ENCODE peak calls at places on chromosomes 6 and 20, in seven cellular contexts. J, K, R, P, I, X and O are unnamed samples.

GRCh38 chr6:90374201-90374600 is 77.6 kb upstream of the BACH2 start:
- DNase-seq in P (no peak), I (no peak), J (no peak), R (no peak), X (no peak), K (no peak), O (no peak)

GRCh38 chr20:4167261-4168004 is 152.1 kb upstream of the RNF24 start:
- DNase-seq in X (no peak), K (no peak), J (no peak), I (no peak), R (no peak), P (no peak), O (no peak)

GRCh38 chr6:142566628-142567396 is 265.0 kb downstream of the ADGRG6 start:
- DNase-seq in P (peak; percentile 20), K (peak; percentile 75), J (peak; percentile 84), R (peak; percentile 78), X (peak; percentile 47), I (no peak), O (peak; percentile 59)

GRCh38 chr6:352896-353470 is 38.6 kb upstream of the IRF4 start:
- DNase-seq in P (no peak), K (no peak), J (peak; percentile 43), X (no peak), R (no peak), I (no peak), O (no peak)

GRCh38 chr6:134902074-134902861 is 47.6 kb downstream of the ALDH8A1 start:
- DNase-seq in P (no peak), I (no peak), X (no peak), J (peak; percentile 80), K (no peak), R (peak; percentile 18), O (no peak)

GRCh38 chr20:7220755-7221154 is 453.3 kb downstream of the BMP2 start:
- DNase-seq in X (no peak), I (no peak), P (no peak), J (no peak), K (no peak), R (no peak), O (no peak)

GRCh38 chr6:70672549-70672948 is 4.9 kb downstream of the SMAP1 start:
- DNase-seq in R (no peak), X (no peak), K (no peak), I (no peak), J (no peak), P (no peak), O (no peak)

GRCh38 chr6:11702039-11702795 is 76.4 kb downstream of the ADTRP start:
- DNase-seq in R (peak; percentile 86), P (peak; percentile 63), J (no peak), K (no peak), I (no peak), X (peak; percentile 65), O (no peak)

GRCh38 chr20:61523145-61523544 is 271.1 kb downstream of the CDH4 start:
- DNase-seq in I (no peak), X (no peak), P (no peak), K (no peak), J (no peak), R (no peak), O (no peak)

GRCh38 chr20:49288784-49289696 is 11.2 kb upstream of the ZNFX1 start:
- DNase-seq in K (no peak), X (no peak), P (no peak), J (peak; percentile 30), R (no peak), I (no peak), O (no peak)

GRCh38 chr6:140138311-140138994 is 764.0 kb upstream of the CITED2 start:
- DNase-seq in R (no peak), J (peak; percentile 1), P (no peak), I (no peak), X (no peak), K (no peak), O (no peak)

GRCh38 chr6:167093922-167094432 is 28.9 kb upstream of the CCR6 start:
- DNase-seq in I (peak; percentile 94), P (no peak), R (peak; percentile 5), K (no peak), X (no peak), J (no peak), O (peak; percentile 27)

GRCh38 chr20:4937422-4938319 is 63.6 kb downstream of the SLC23A2 start:
- DNase-seq in K (no peak), I (no peak), P (no peak), J (no peak), X (peak; percentile 59), R (no peak), O (no peak)

GRCh38 chr6:157283330-157283898 is 39.9 kb downstream of the TMEM242 start:
- DNase-seq in K (no peak), R (peak; percentile 8), P (no peak), X (no peak), J (no peak), I (no peak), O (no peak)

GRCh38 chr6:95243091-95243490 is 334.2 kb upstream of the MANEA start:
- DNase-seq in X (peak; percentile 36), K (no peak), P (no peak), J (no peak), I (no peak), R (no peak), O (no peak)

GRCh38 chr20:32870985-32871384 is 12.3 kb downstream of the EFCAB8 start:
- DNase-seq in P (no peak), R (no peak), I (no peak), X (no peak), K (no peak), J (no peak), O (no peak)

GRCh38 chr6:163996491-163996890 is 582.0 kb downstream of the QKI start:
- DNase-seq in R (no peak), I (no peak), P (no peak), X (no peak), J (no peak), K (no peak), O (no peak)

GRCh38 chr20:50416930-50417329 is 93.3 kb upstream of the PTPN1 start:
- DNase-seq in R (no peak), J (no peak), X (no peak), P (no peak), K (no peak), I (no peak), O (no peak)

GRCh38 chr6:130505808-130506207 is 140.0 kb downstream of the TMEM200A start:
- DNase-seq in I (no peak), R (no peak), X (no peak), J (no peak), K (no peak), P (peak; percentile 24), O (no peak)

GRCh38 chr6:130494745-130495144 is 128.9 kb downstream of the TMEM200A start:
- DNase-seq in I (no peak), J (no peak), K (no peak), R (peak; percentile 25), P (no peak), X (peak; percentile 67), O (no peak)

GRCh38 chr6:130503146-130503545 is 137.3 kb downstream of the TMEM200A start:
- DNase-seq in K (no peak), R (peak; percentile 78), I (no peak), X (peak; percentile 71), P (peak; percentile 68), J (peak; percentile 21), O (no peak)

GRCh38 chr6:130500693-130501092 is 134.9 kb downstream of the TMEM200A start:
- DNase-seq in J (peak; percentile 7), I (no peak), R (peak; percentile 88), P (peak; percentile 89), K (no peak), X (peak; percentile 77), O (no peak)
- H3K4me3 ChIP-seq in J (no peak overlapping the region), I (no peak overlapping the region), R (peak overlapping the region; percentile 51), P (no peak overlapping the region), K (no peak overlapping the region), X (no peak overlapping the region), O (no peak overlapping the region)

GRCh38 chr20:35314460-35315198 is 22.4 kb upstream of the FAM83C start:
- DNase-seq in X (no peak), I (no peak), K (no peak), P (peak; percentile 59), R (no peak), J (no peak), O (no peak)

GRCh38 chr20:35311822-35312221 is 19.6 kb upstream of the FAM83C start:
- DNase-seq in K (no peak), J (no peak), R (no peak), I (no peak), P (no peak), X (no peak), O (no peak)

GRCh38 chr20:35311409-35311808 is 19.2 kb upstream of the FAM83C start:
- DNase-seq in X (peak; percentile 77), J (peak; percentile 58), P (peak; percentile 64), K (peak; percentile 37), I (no peak), R (peak; percentile 66), O (no peak)

GRCh38 chr20:35315199-35316020 is 23.2 kb upstream of the FAM83C start:
- DNase-seq in R (peak; percentile 61), P (no peak), X (peak; percentile 58), K (no peak), J (no peak), I (no peak), O (no peak)

GRCh38 chr20:35312348-35312747 is 20.1 kb upstream of the FAM83C start:
- DNase-seq in X (peak; percentile 96), P (peak; percentile 93), I (no peak), R (peak; percentile 92), J (peak; percentile 86), K (peak; percentile 39), O (no peak)
- H3K4me1 ChIP-seq in X (peaks cover 34% of the 10 kb centered on the region), P (peaks cover 65% of the 10 kb centered on the region), I (no peaks in the 10 kb centered on the region), R (peaks cover 73% of the 10 kb centered on the region), J (peaks cover 3% of the 10 kb centered on the region), K (peaks cover 16% of the 10 kb centered on the region), O (no peaks in the 10 kb centered on the region)

GRCh38 chr20:36546111-36546736 is 4.9 kb downstream of the MYL9 start:
- DNase-seq in I (peak; percentile 66), P (no peak), X (no peak), K (no peak), J (no peak), R (no peak), O (no peak)

GRCh38 chr20:36542019-36542488 is 735 bp downstream of the MYL9 start:
- DNase-seq in J (peak; percentile 83), X (peak; percentile 70), I (peak; percentile 61), K (peak; percentile 66), P (no peak), R (peak; percentile 80), O (no peak)

GRCh38 chr20:36543187-36544133 is 2.1 kb downstream of the MYL9 start:
- DNase-seq in K (no peak), R (peak; percentile 92), J (no peak), X (peak; percentile 83), I (peak; percentile 67), P (peak; percentile 64), O (no peak)

GRCh38 chr20:36542516-36543186 is 1.3 kb downstream of the MYL9 start:
- DNase-seq in P (no peak), R (no peak), J (no peak), I (peak; percentile 54), X (no peak), K (no peak), O (no peak)

GRCh38 chr20:36544134-36545018 is 3.1 kb downstream of the MYL9 start:
- DNase-seq in X (peak; percentile 68), K (no peak), I (peak; percentile 65), J (peak; percentile 30), R (peak; percentile 89), P (peak; percentile 73), O (no peak)
- H3K4me3 ChIP-seq in X (peak overlapping the region; percentile 89), K (no peak overlapping the region), I (peak overlapping the region; percentile 40), J (no peak overlapping the region), R (peak overlapping the region; percentile 97), P (peak overlapping the region; percentile 86), O (no peak overlapping the region)

DNA sequence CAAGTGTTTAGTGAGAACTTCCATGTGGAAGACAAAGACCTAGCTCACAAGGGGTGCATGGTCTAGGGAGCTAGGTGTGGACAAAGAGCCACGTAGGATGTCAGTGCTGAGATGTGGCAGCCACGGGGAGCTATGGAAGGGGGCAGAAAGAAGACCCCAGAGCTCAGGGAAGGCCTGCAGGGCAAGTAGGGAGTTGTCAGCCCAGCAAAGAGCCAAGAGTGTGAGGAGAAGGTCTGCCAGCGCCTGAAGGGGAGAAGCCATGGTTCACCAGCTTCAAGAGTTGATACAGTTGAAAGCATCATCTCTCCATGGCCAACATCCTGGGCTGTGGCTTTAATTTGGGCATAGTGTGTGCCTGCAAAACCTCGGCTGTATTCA is 95.6 kb downstream of the CDH26 start:
- DNase-seq in J (no peak), I (no peak), K (no peak), P (no peak), X (no peak), R (no peak), O (no peak)
- H3K4me1 ChIP-seq in J (peaks cover 4% of the 10 kb centered on the region), I (peaks cover 19% of the 10 kb centered on the region), K (peaks cover 5% of the 10 kb centered on the region), P (peaks cover 12% of the 10 kb centered on the region), X (peaks cover 12% of the 10 kb centered on the region), R (peaks cover 9% of the 10 kb centered on the region), O (peaks cover 42% of the 10 kb centered on the region)